ENCODE peak calls at places on chromosomes 7 and 10, in five cellular contexts. P is ovary, L is H1, A is A549, W is suprapubic skin. Q is an unnamed sample.

GRCh38 chr10:119509909-119510451 is 32.5 kb downstream of the RGS10 start:
- DNase-seq in P (no peak), L (no peak), A (no peak), W (no peak), Q (peak)

GRCh38 chr7:39271386-39271785 is 293.7 kb downstream of the POU6F2 start:
- DNase-seq in P (peak), L (no peak), A (peak), W (no peak), Q (peak)

GRCh38 chr10:69890065-69890831 is 88.5 kb downstream of the COL13A1 start:
- DNase-seq in P (no peak), L (no peak), A (no peak), W (no peak), Q (no peak)

GRCh38 chr7:40211291-40212003 is 76.6 kb downstream of the SUGCT start:
- DNase-seq in P (no peak), L (no peak), A (no peak), W (no peak), Q (no peak)

GRCh38 chr7:6026011-6026819 is 5.0 kb upstream of the ANKRD61 start:
- DNase-seq in P (no peak), L (peak), A (peak), W (peak), Q (peak)

GRCh38 chr7:32586291-32587221 is 91.3 kb downstream of the AVL9 start:
- DNase-seq in P (no peak), L (no peak), A (peak), W (no peak), Q (no peak)

GRCh38 chr10:43361532-43362190 is 9.8 kb upstream of the FXYD4 start:
- DNase-seq in P (no peak), L (no peak), A (no peak), W (no peak), Q (no peak)

GRCh38 chr10:33347227-33347626 is 12.8 kb upstream of the NRP1 start:
- DNase-seq in P (no peak), L (no peak), A (no peak), W (no peak), Q (no peak)

GRCh38 chr7:43701929-43702328 is 27.4 kb downstream of the COA1 start:
- DNase-seq in P (no peak), L (no peak), A (no peak), W (no peak), Q (no peak)

GRCh38 chr10:1358860-1359598 is 302.8 kb downstream of the WDR37 start:
- DNase-seq in P (no peak), L (no peak), A (no peak), W (no peak), Q (no peak)

GRCh38 chr7:151592868-151593486 is 73.3 kb upstream of the RHEB start:
- DNase-seq in P (no peak), L (no peak), A (peak), W (no peak), Q (no peak)

GRCh38 chr10:71526662-71527061 is 129.9 kb downstream of the CDH23 start:
- DNase-seq in P (no peak), L (no peak), A (no peak), W (no peak), Q (peak)

GRCh38 chr10:71525102-71525501 is 128.4 kb downstream of the CDH23 start:
- DNase-seq in P (no peak), L (no peak), A (no peak), W (no peak), Q (no peak)

GRCh38 chr10:71525721-71526120 is 129.0 kb downstream of the CDH23 start:
- DNase-seq in P (no peak), L (no peak), A (no peak), W (no peak), Q (no peak)

GRCh38 chr10:71528371-71529202 is 131.9 kb downstream of the CDH23 start:
- DNase-seq in P (no peak), L (peak), A (no peak), W (no peak), Q (no peak)

GRCh38 chr10:71527135-71527534 is 130.4 kb downstream of the CDH23 start:
- DNase-seq in P (peak), L (no peak), A (no peak), W (no peak), Q (no peak)
- TF ChIP-seq EP300 in P (no peak), L (no peak), A (no peak), W (no peak), Q (no peak)

GRCh38 chr10:72087969-72088878 is at the start of gene SPOCK2:
- DNase-seq in P (no peak), L (peak), A (no peak), W (no peak), Q (peak)
- H3K4me3 ChIP-seq in P (peak), L (peak), A (no peak), W (peak), Q (peak)

GRCh38 chr10:118305730-118306129 is 36.4 kb downstream of the FAM204A start:
- DNase-seq in P (no peak), L (no peak), A (no peak), W (no peak), Q (no peak)

GRCh38 chr10:118309911-118310310 is 32.2 kb downstream of the FAM204A start:
- DNase-seq in P (no peak), L (no peak), A (no peak), W (no peak), Q (no peak)

GRCh38 chr10:118307768-118308347 is 34.3 kb downstream of the FAM204A start:
- DNase-seq in P (no peak), L (no peak), A (no peak), W (no peak), Q (no peak)

GRCh38 chr10:118308664-118309063 is 33.5 kb downstream of the FAM204A start:
- DNase-seq in P (no peak), L (no peak), A (no peak), W (no peak), Q (no peak)

DNA sequence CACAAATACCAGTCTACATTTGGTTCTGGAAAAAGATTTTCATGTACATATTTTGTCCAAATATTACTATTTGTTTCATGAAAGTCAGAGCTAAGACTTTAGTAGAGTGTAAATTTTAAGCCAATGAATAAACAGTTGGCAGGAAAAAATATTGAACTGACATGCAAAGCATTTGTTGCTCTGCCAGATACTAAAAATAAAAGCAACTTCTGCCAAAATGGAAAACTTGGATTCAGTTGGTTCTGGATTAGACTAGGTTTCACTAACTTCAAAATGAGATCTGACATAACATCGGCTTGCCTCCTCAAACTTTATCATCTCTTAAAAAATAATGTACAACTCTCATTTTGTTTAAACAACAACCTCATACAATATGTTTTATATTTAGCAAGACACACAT is 34.9 kb downstream of the FAM204A start:
- DNase-seq in P (no peak), L (no peak), A (no peak), W (no peak), Q (no peak)
- TF ChIP-seq EP300 in P (no peak), L (no peak), A (no peak), W (no peak), Q (no peak)

DNA sequence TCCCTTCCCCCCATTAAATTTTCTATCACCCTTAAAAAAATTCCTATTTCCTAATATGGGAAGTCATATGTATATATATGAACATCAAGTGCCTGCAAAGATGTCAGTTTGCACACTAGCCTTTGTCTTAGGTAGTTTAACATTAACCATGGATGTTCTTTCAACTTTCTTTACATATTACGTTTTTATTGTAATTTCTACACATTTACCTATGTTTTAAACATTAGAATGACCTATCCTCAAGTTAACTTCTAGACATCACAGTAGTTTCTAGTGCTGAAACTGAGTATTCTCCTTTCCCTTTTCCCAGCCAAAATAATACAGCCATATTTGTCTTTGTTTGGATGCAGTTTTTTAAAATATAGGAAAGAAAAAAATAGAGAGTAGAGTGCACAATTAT is 5.8 kb downstream of the DLX6 start:
- DNase-seq in P (no peak), L (no peak), A (no peak), W (no peak), Q (no peak)
- H3K4me3 ChIP-seq in P (no peak), L (no peak), A (no peak), W (no peak), Q (no peak)

GRCh38 chr10:18611168-18611567 is 40.2 kb downstream of the NSUN6 start:
- DNase-seq in P (no peak), L (no peak), A (no peak), W (no peak), Q (no peak)

GRCh38 chr10:18607503-18607902 is 43.9 kb downstream of the NSUN6 start:
- DNase-seq in P (no peak), L (no peak), A (peak), W (no peak), Q (peak)

GRCh38 chr10:18607979-18608378 is 43.4 kb downstream of the NSUN6 start:
- DNase-seq in P (no peak), L (no peak), A (peak), W (no peak), Q (no peak)

GRCh38 chr10:18608581-18608980 is 42.8 kb downstream of the NSUN6 start:
- DNase-seq in P (no peak), L (no peak), A (peak), W (no peak), Q (no peak)

DNA sequence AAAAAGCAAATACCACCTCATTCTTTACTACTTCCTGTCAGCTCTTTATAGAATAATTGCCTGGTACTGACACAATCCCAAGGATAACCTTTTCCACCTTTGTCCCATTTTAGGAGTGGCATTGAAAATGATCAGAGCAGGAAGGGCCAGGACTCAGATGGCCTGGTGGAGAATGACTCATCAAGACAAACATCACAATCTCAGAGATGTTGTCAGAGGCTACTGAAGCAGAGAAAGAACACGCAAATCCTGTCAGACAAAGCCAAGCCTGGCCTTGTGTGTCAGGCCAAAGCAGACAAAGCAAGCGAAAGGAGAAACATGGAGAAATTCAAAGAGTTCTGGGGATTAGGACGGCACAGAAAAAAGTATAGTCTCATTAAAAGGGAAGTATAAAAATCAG is 40.9 kb downstream of the NSUN6 start:
- DNase-seq in P (no peak), L (no peak), A (peak), W (no peak), Q (peak)
- TF ChIP-seq EP300 in P (no peak), L (no peak), A (peak), W (no peak), Q (no peak)

GRCh38 chr7:93623816-93624215 is 49.3 kb upstream of the CALCR start:
- DNase-seq in P (no peak), L (no peak), A (no peak), W (no peak), Q (no peak)

GRCh38 chr7:93620057-93620456 is 45.5 kb upstream of the CALCR start:
- DNase-seq in P (no peak), L (no peak), A (no peak), W (no peak), Q (no peak)

GRCh38 chr7:93626869-93627268 is 52.3 kb upstream of the CALCR start:
- DNase-seq in P (no peak), L (no peak), A (no peak), W (no peak), Q (no peak)

GRCh38 chr7:93620864-93621263 is 46.3 kb upstream of the CALCR start:
- DNase-seq in P (no peak), L (no peak), A (no peak), W (no peak), Q (no peak)

DNA sequence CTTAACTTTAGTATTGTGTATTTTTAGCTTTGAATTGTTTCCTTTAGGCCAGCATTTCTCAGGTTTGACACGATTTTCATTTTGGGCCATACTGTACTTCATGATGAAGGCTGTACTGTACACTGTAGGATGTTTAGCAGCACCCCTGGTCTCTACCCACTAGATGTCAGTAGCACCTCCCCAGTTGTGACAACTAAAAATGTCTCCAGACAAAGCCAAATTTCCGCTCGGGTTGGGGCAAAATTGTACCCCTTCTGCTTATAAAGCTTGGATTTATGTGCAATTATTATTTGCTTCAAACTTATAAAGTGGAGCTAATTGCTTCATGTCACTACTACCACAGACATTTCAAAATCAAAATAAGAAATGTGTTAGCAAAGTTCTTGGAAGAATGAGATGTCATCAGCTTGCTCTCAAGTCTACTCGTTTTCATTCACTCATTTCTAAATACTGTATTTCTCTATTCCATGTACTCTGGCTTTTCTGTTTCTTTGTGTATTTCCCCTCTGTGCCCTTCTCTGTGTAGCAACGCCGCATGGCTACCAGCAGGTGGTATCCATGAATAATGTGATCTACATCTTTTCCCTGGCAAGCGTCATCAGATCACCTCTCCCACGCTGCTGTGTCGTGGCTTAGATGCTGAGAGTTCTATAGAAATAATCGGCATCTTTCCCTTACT is 47.7 kb upstream of the CALCR start:
- DNase-seq in P (no peak), L (no peak), A (peak), W (no peak), Q (no peak)
- H3K4me3 ChIP-seq in P (no peak), L (peak), A (peak), W (no peak), Q (no peak)

Q was measured in transverse colon.